ENCODE peak calls at places on chromosomes 12 and 14, in ten cellular contexts. O is NCI-H2029; Z is breast epithelium; E is PC-9; L is progenitor cell of endocrine pancreas; M is activated CD4-positive, alpha-beta T cell treated with anti-CD3 and anti-CD28 coated beads, Interleukin-2, amount 50 U/mL, for 1 hour; B is activated T-cell treated with anti-CD3 and anti-CD28 coated beads for 24 hours; T is globus pallidus; R is stimulated activated CD4-positive, alpha-beta T cell treated with anti-CD3 and anti-CD28 coated beads, TNF-alpha, amount 100 ng/mL, for 48 hours; W is BJ. N is an unnamed sample.

GRCh38 chr14:65238456-65238855 is 136.1 kb upstream of the MAX start:
- DNase-seq in O (no peak), Z (no peak), E (peak; percentile 80), L (no peak), M (no peak), B (no peak), T (no peak), R (no peak), W (peak; percentile 56), N (peak; percentile 26)

GRCh38 chr14:96979611-96980074 is 182.5 kb downstream of the VRK1 start:
- DNase-seq in O (no peak), Z (no peak), E (no peak), L (no peak), M (no peak), B (no peak), T (no peak), R (no peak), W (no peak), N (no peak)

GRCh38 chr12:116539905-116540482 is 19.2 kb upstream of the MAP1LC3B2 start:
- DNase-seq in O (peak; percentile 86), Z (no peak), E (no peak), L (no peak), M (no peak), B (no peak), T (peak; percentile 52), R (no peak), W (no peak), N (peak; percentile 67)

GRCh38 chr14:81164167-81164774 is 56.5 kb downstream of the GTF2A1 start:
- DNase-seq in O (peak; percentile 27), Z (no peak), E (peak; percentile 35), L (no peak), M (peak; percentile 27), B (peak; percentile 52), T (peak; percentile 45), R (peak; percentile 73), W (no peak), N (no peak)

GRCh38 chr12:11653215-11653753 is 3.8 kb downstream of the ETV6 start:
- DNase-seq in O (no peak), Z (no peak), E (no peak), L (no peak), M (no peak), B (peak; percentile 41), T (no peak), R (peak; percentile 48), W (no peak), N (no peak)

GRCh38 chr14:73725116-73726024 is 11.2 kb upstream of the PNMA1 start:
- DNase-seq in O (no peak), Z (no peak), E (peak; percentile 33), L (no peak), M (no peak), B (no peak), T (no peak), R (no peak), W (no peak), N (peak; percentile 42)

GRCh38 chr12:50042693-50043092 is 14.7 kb upstream of the ASIC1 start:
- DNase-seq in O (no peak), Z (no peak), E (no peak), L (no peak), M (no peak), B (no peak), T (no peak), R (no peak), W (no peak), N (no peak)

GRCh38 chr14:89669209-89669608 is 252.2 kb upstream of the FOXN3 start:
- DNase-seq in O (no peak), Z (no peak), E (no peak), L (no peak), M (no peak), B (no peak), T (peak; percentile 49), R (no peak), W (no peak), N (no peak)

N was measured in ovary.